ENCODE peak calls at places on chromosomes 1 and 21, in seven cellular contexts. One of them, this sample, is unnamed.

GRCh38 chr21:31182231-31183129 is 144.2 kb upstream of the KRTAP19-8 start:
- DNase-seq in progenitor cell of endocrine pancreas: no peak
- DNase-seq in epithelial cell of esophagus: no peak
- DNase-seq in activated CD8-positive, alpha-beta memory T cell treated with anti-CD3 and anti-CD28 coated beads for 48 hours: no peak
- DNase-seq in SK-N-SH: no peak
- DNase-seq in Ammon's horn: no peak
- DNase-seq in hypothalamus: no peak
- DNase-seq in this sample: no peak

GRCh38 chr1:185853739-185854138 is 119.5 kb downstream of the HMCN1 start:
- DNase-seq in progenitor cell of endocrine pancreas: no peak
- DNase-seq in epithelial cell of esophagus: peak
- DNase-seq in activated CD8-positive, alpha-beta memory T cell treated with anti-CD3 and anti-CD28 coated beads for 48 hours: no peak
- DNase-seq in SK-N-SH: no peak
- DNase-seq in Ammon's horn: no peak
- DNase-seq in hypothalamus: no peak
- DNase-seq in this sample: no peak

GRCh38 chr1:17826165-17826488 is 71.0 kb downstream of the ACTL8 start:
- DNase-seq in progenitor cell of endocrine pancreas: peak
- DNase-seq in epithelial cell of esophagus: no peak
- DNase-seq in activated CD8-positive, alpha-beta memory T cell treated with anti-CD3 and anti-CD28 coated beads for 48 hours: peak
- DNase-seq in SK-N-SH: peak
- DNase-seq in Ammon's horn: no peak
- DNase-seq in hypothalamus: no peak
- DNase-seq in this sample: no peak

GRCh38 chr1:162133566-162133965 is 64.1 kb downstream of the NOS1AP start:
- DNase-seq in progenitor cell of endocrine pancreas: no peak
- DNase-seq in epithelial cell of esophagus: no peak
- DNase-seq in activated CD8-positive, alpha-beta memory T cell treated with anti-CD3 and anti-CD28 coated beads for 48 hours: no peak
- DNase-seq in SK-N-SH: no peak
- DNase-seq in Ammon's horn: no peak
- DNase-seq in hypothalamus: no peak
- DNase-seq in this sample: no peak

GRCh38 chr1:156578006-156578405 is 1.5 kb upstream of the TTC24 start:
- DNase-seq in progenitor cell of endocrine pancreas: no peak
- DNase-seq in epithelial cell of esophagus: no peak
- DNase-seq in activated CD8-positive, alpha-beta memory T cell treated with anti-CD3 and anti-CD28 coated beads for 48 hours: no peak
- DNase-seq in SK-N-SH: no peak
- DNase-seq in Ammon's horn: no peak
- DNase-seq in hypothalamus: no peak
- DNase-seq in this sample: no peak

GRCh38 chr1:89998306-89998705 is 3.4 kb downstream of the ZNF326 start:
- DNase-seq in progenitor cell of endocrine pancreas: no peak
- DNase-seq in epithelial cell of esophagus: no peak
- DNase-seq in activated CD8-positive, alpha-beta memory T cell treated with anti-CD3 and anti-CD28 coated beads for 48 hours: no peak
- DNase-seq in SK-N-SH: no peak
- DNase-seq in Ammon's horn: no peak
- DNase-seq in hypothalamus: no peak
- DNase-seq in this sample: no peak

GRCh38 chr1:170530972-170531757 is 801 bp upstream of the GORAB start:
- DNase-seq in progenitor cell of endocrine pancreas: no peak
- DNase-seq in epithelial cell of esophagus: no peak
- DNase-seq in activated CD8-positive, alpha-beta memory T cell treated with anti-CD3 and anti-CD28 coated beads for 48 hours: peak
- DNase-seq in SK-N-SH: peak
- DNase-seq in Ammon's horn: peak
- DNase-seq in hypothalamus: no peak
- DNase-seq in this sample: no peak

GRCh38 chr1:153670257-153670858 is 435 bp downstream of the ILF2 start:
- DNase-seq in progenitor cell of endocrine pancreas: no peak
- DNase-seq in epithelial cell of esophagus: no peak
- DNase-seq in activated CD8-positive, alpha-beta memory T cell treated with anti-CD3 and anti-CD28 coated beads for 48 hours: no peak
- DNase-seq in SK-N-SH: peak
- DNase-seq in Ammon's horn: no peak
- DNase-seq in hypothalamus: no peak
- DNase-seq in this sample: no peak

GRCh38 chr1:212678456-212679410 is 20.9 kb downstream of the BATF3 start:
- DNase-seq in progenitor cell of endocrine pancreas: no peak
- DNase-seq in epithelial cell of esophagus: no peak
- DNase-seq in activated CD8-positive, alpha-beta memory T cell treated with anti-CD3 and anti-CD28 coated beads for 48 hours: no peak
- DNase-seq in SK-N-SH: no peak
- DNase-seq in Ammon's horn: peak
- DNase-seq in hypothalamus: no peak
- DNase-seq in this sample: no peak

GRCh38 chr1:47630346-47630745 is 192.5 kb downstream of the FOXD2 start:
- DNase-seq in progenitor cell of endocrine pancreas: no peak
- DNase-seq in epithelial cell of esophagus: no peak
- DNase-seq in activated CD8-positive, alpha-beta memory T cell treated with anti-CD3 and anti-CD28 coated beads for 48 hours: no peak
- DNase-seq in SK-N-SH: no peak
- DNase-seq in Ammon's horn: no peak
- DNase-seq in hypothalamus: no peak
- DNase-seq in this sample: no peak

GRCh38 chr21:31173881-31174555 is 135.7 kb upstream of the KRTAP19-8 start:
- DNase-seq in progenitor cell of endocrine pancreas: no peak
- DNase-seq in epithelial cell of esophagus: no peak
- DNase-seq in activated CD8-positive, alpha-beta memory T cell treated with anti-CD3 and anti-CD28 coated beads for 48 hours: no peak
- DNase-seq in SK-N-SH: peak
- DNase-seq in Ammon's horn: peak
- DNase-seq in hypothalamus: peak
- DNase-seq in this sample: peak

GRCh38 chr1:182080955-182081582 is 19.6 kb upstream of the ZNF648 start:
- DNase-seq in progenitor cell of endocrine pancreas: no peak
- DNase-seq in epithelial cell of esophagus: peak
- DNase-seq in activated CD8-positive, alpha-beta memory T cell treated with anti-CD3 and anti-CD28 coated beads for 48 hours: no peak
- DNase-seq in SK-N-SH: peak
- DNase-seq in Ammon's horn: peak
- DNase-seq in hypothalamus: no peak
- DNase-seq in this sample: peak

GRCh38 chr1:145961425-145962156 is 2.8 kb downstream of the ANKRD34A start:
- DNase-seq in progenitor cell of endocrine pancreas: no peak
- DNase-seq in epithelial cell of esophagus: peak
- DNase-seq in activated CD8-positive, alpha-beta memory T cell treated with anti-CD3 and anti-CD28 coated beads for 48 hours: no peak
- DNase-seq in SK-N-SH: peak
- DNase-seq in Ammon's horn: peak
- DNase-seq in hypothalamus: no peak
- DNase-seq in this sample: peak

GRCh38 chr1:30028939-30029338 is 694.4 kb downstream of the MATN1 start:
- DNase-seq in progenitor cell of endocrine pancreas: no peak
- DNase-seq in epithelial cell of esophagus: no peak
- DNase-seq in activated CD8-positive, alpha-beta memory T cell treated with anti-CD3 and anti-CD28 coated beads for 48 hours: no peak
- DNase-seq in SK-N-SH: no peak
- DNase-seq in Ammon's horn: no peak
- DNase-seq in hypothalamus: no peak
- DNase-seq in this sample: no peak

GRCh38 chr1:50265790-50266314 is 157.1 kb downstream of the ELAVL4 start:
- DNase-seq in progenitor cell of endocrine pancreas: no peak
- DNase-seq in epithelial cell of esophagus: peak
- DNase-seq in activated CD8-positive, alpha-beta memory T cell treated with anti-CD3 and anti-CD28 coated beads for 48 hours: no peak
- DNase-seq in SK-N-SH: peak
- DNase-seq in Ammon's horn: no peak
- DNase-seq in hypothalamus: no peak
- DNase-seq in this sample: no peak

GRCh38 chr1:63318255-63319068 is 3.9 kb upstream of the FOXD3 start:
- DNase-seq in progenitor cell of endocrine pancreas: no peak
- DNase-seq in epithelial cell of esophagus: no peak
- DNase-seq in activated CD8-positive, alpha-beta memory T cell treated with anti-CD3 and anti-CD28 coated beads for 48 hours: no peak
- DNase-seq in SK-N-SH: peak
- DNase-seq in Ammon's horn: no peak
- DNase-seq in hypothalamus: no peak
- DNase-seq in this sample: no peak

GRCh38 chr1:204357551-204357950 is 2.2 kb downstream of the PLEKHA6 start:
- DNase-seq in progenitor cell of endocrine pancreas: no peak
- DNase-seq in epithelial cell of esophagus: no peak
- DNase-seq in activated CD8-positive, alpha-beta memory T cell treated with anti-CD3 and anti-CD28 coated beads for 48 hours: no peak
- DNase-seq in SK-N-SH: peak
- DNase-seq in Ammon's horn: peak
- DNase-seq in hypothalamus: no peak
- DNase-seq in this sample: peak

GRCh38 chr1:227846265-227846858 is 30.9 kb downstream of the PRSS38 start:
- DNase-seq in progenitor cell of endocrine pancreas: no peak
- DNase-seq in epithelial cell of esophagus: no peak
- DNase-seq in activated CD8-positive, alpha-beta memory T cell treated with anti-CD3 and anti-CD28 coated beads for 48 hours: no peak
- DNase-seq in SK-N-SH: no peak
- DNase-seq in Ammon's horn: no peak
- DNase-seq in hypothalamus: no peak
- DNase-seq in this sample: no peak

GRCh38 chr1:8460132-8460544 is 142.2 kb downstream of the SLC45A1 start:
- DNase-seq in progenitor cell of endocrine pancreas: no peak
- DNase-seq in epithelial cell of esophagus: no peak
- DNase-seq in activated CD8-positive, alpha-beta memory T cell treated with anti-CD3 and anti-CD28 coated beads for 48 hours: no peak
- DNase-seq in SK-N-SH: no peak
- DNase-seq in Ammon's horn: peak
- DNase-seq in hypothalamus: no peak
- DNase-seq in this sample: no peak

This sample was measured in anterior cingulate cortex.